ENCODE peak calls at places on chromosomes 5 and 9, in ten cellular contexts. One of them, this sample, is unnamed.

GRCh38 chr5:139178948-139179347 is 19.2 kb downstream of the SIL1 start:
- DNase-seq in esophagus muscularis mucosa: no peak
- DNase-seq in uterus: peak
- DNase-seq in lower leg skin: peak
- DNase-seq in prostate gland: peak
- DNase-seq in A549: no peak
- DNase-seq in GM12891: no peak
- DNase-seq in adrenal gland: peak
- DNase-seq in IMR-90: peak
- DNase-seq in heart left ventricle: peak
- DNase-seq in this sample: peak

GRCh38 chr9:114207034-114207815 is 51.9 kb downstream of the COL27A1 start:
- DNase-seq in A549: no peak
- DNase-seq in GM12891: no peak
- DNase-seq in esophagus muscularis mucosa: no peak
- DNase-seq in IMR-90: peak
- DNase-seq in prostate gland: peak
- DNase-seq in lower leg skin: no peak
- DNase-seq in uterus: peak
- DNase-seq in heart left ventricle: peak
- DNase-seq in adrenal gland: peak
- DNase-seq in this sample: no peak

GRCh38 chr5:122845253-122846050 is at the start of gene SNX24:
- DNase-seq in esophagus muscularis mucosa: peak
- DNase-seq in GM12891: peak
- DNase-seq in lower leg skin: peak
- DNase-seq in IMR-90: peak
- DNase-seq in prostate gland: peak
- DNase-seq in A549: peak
- DNase-seq in adrenal gland: peak
- DNase-seq in uterus: peak
- DNase-seq in heart left ventricle: peak
- DNase-seq in this sample: peak

GRCh38 chr5:142845954-142846398 is 75.8 kb downstream of the ARHGAP26 start:
- DNase-seq in adrenal gland: no peak
- DNase-seq in GM12891: no peak
- DNase-seq in prostate gland: no peak
- DNase-seq in IMR-90: no peak
- DNase-seq in heart left ventricle: no peak
- DNase-seq in esophagus muscularis mucosa: no peak
- DNase-seq in uterus: no peak
- DNase-seq in lower leg skin: no peak
- DNase-seq in A549: no peak
- DNase-seq in this sample: peak

GRCh38 chr5:113397046-113397445 is 37.7 kb downstream of the TSSK1B start:
- DNase-seq in uterus: no peak
- DNase-seq in IMR-90: no peak
- DNase-seq in lower leg skin: no peak
- DNase-seq in GM12891: no peak
- DNase-seq in heart left ventricle: no peak
- DNase-seq in prostate gland: no peak
- DNase-seq in A549: no peak
- DNase-seq in adrenal gland: no peak
- DNase-seq in esophagus muscularis mucosa: no peak
- DNase-seq in this sample: no peak

GRCh38 chr5:72441861-72442540 is 65.2 kb downstream of the ZNF366 start:
- DNase-seq in heart left ventricle: no peak
- DNase-seq in uterus: no peak
- DNase-seq in prostate gland: no peak
- DNase-seq in A549: peak
- DNase-seq in adrenal gland: no peak
- DNase-seq in lower leg skin: no peak
- DNase-seq in GM12891: no peak
- DNase-seq in esophagus muscularis mucosa: no peak
- DNase-seq in IMR-90: peak
- DNase-seq in this sample: no peak

GRCh38 chr9:16501098-16501663 is 369.3 kb downstream of the BNC2 start:
- DNase-seq in esophagus muscularis mucosa: no peak
- DNase-seq in uterus: no peak
- DNase-seq in adrenal gland: no peak
- DNase-seq in A549: no peak
- DNase-seq in GM12891: no peak
- DNase-seq in lower leg skin: no peak
- DNase-seq in heart left ventricle: no peak
- DNase-seq in IMR-90: peak
- DNase-seq in prostate gland: no peak
- DNase-seq in this sample: no peak

GRCh38 chr5:15073453-15073852 is 201.9 kb upstream of the ANKH start:
- DNase-seq in heart left ventricle: no peak
- DNase-seq in IMR-90: no peak
- DNase-seq in GM12891: no peak
- DNase-seq in uterus: no peak
- DNase-seq in lower leg skin: no peak
- DNase-seq in adrenal gland: no peak
- DNase-seq in esophagus muscularis mucosa: no peak
- DNase-seq in prostate gland: no peak
- DNase-seq in A549: no peak
- DNase-seq in this sample: no peak

GRCh38 chr5:90434116-90434714 is 24.7 kb upstream of the CETN3 start:
- DNase-seq in adrenal gland: peak
- DNase-seq in A549: no peak
- DNase-seq in heart left ventricle: peak
- DNase-seq in GM12891: no peak
- DNase-seq in esophagus muscularis mucosa: no peak
- DNase-seq in uterus: peak
- DNase-seq in IMR-90: peak
- DNase-seq in lower leg skin: no peak
- DNase-seq in prostate gland: peak
- DNase-seq in this sample: peak

GRCh38 chr9:75626860-75627259 is 263.6 kb upstream of the PCSK5 start:
- DNase-seq in prostate gland: no peak
- DNase-seq in esophagus muscularis mucosa: no peak
- DNase-seq in GM12891: no peak
- DNase-seq in adrenal gland: no peak
- DNase-seq in A549: no peak
- DNase-seq in heart left ventricle: no peak
- DNase-seq in lower leg skin: no peak
- DNase-seq in uterus: no peak
- DNase-seq in IMR-90: no peak
- DNase-seq in this sample: no peak

GRCh38 chr5:108461628-108462367 is 79.9 kb upstream of the FBXL17 start:
- DNase-seq in IMR-90: peak
- DNase-seq in A549: no peak
- DNase-seq in GM12891: no peak
- DNase-seq in adrenal gland: no peak
- DNase-seq in uterus: no peak
- DNase-seq in prostate gland: no peak
- DNase-seq in esophagus muscularis mucosa: no peak
- DNase-seq in heart left ventricle: no peak
- DNase-seq in lower leg skin: no peak
- DNase-seq in this sample: no peak

DNA sequence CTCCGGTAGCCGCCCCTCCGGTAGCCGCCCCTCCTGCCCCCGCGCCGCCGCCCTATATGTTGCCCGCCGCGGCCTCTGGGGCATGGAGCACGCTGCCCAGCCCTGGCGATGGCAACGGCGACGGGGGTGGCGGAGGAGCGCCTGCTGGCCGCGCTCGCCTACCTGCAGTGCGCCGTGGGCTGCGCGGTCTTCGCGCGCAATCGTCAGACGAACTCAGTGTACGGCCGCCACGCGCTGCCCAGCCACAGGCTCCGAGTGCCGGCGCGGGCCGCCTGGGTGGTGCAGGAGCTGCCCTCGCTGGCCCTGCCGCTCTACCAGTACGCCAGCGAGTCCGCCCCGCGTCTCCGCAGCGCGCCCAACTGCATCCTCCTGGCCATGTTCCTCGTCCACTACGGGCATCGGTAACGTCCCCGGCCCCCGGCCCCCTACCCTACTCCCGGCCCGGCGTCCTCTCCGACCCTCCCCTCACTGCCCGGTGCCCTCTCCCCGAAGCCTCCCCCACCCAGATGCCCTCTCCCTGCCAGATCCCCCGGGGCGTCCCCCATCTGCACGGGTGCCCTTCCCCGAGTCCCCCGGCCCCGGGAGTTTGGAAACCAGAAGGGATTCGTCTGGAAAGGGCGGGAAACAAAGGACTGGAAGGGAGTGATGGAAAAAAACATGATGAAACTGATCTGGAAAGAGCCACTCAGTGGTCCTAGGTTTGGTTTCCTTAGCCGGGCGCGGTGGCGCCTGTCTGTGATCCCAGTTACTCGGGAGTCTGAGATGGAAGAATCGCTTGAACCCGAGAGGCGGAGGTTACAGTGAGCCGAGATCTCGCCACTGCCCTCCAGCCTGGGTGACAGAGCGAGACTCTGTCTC is 458 bp downstream of the SRD5A1 start:
- DNase-seq in adrenal gland: no peak
- DNase-seq in GM12891: no peak
- DNase-seq in prostate gland: peak
- DNase-seq in heart left ventricle: no peak
- DNase-seq in lower leg skin: no peak
- DNase-seq in uterus: no peak
- DNase-seq in IMR-90: peak
- DNase-seq in A549: peak
- DNase-seq in esophagus muscularis mucosa: no peak
- DNase-seq in this sample: no peak
- TF ChIP-seq POLR2A in adrenal gland: peak
- TF ChIP-seq POLR2A in GM12891: no peak
- TF ChIP-seq POLR2A in prostate gland: no peak
- TF ChIP-seq POLR2A in heart left ventricle: no peak
- TF ChIP-seq POLR2A in lower leg skin: no peak
- TF ChIP-seq POLR2A in uterus: no peak
- TF ChIP-seq POLR2A in IMR-90: no peak
- TF ChIP-seq POLR2A in A549: peak
- TF ChIP-seq POLR2A in esophagus muscularis mucosa: no peak
- TF ChIP-seq POLR2A in this sample: no peak

DNA sequence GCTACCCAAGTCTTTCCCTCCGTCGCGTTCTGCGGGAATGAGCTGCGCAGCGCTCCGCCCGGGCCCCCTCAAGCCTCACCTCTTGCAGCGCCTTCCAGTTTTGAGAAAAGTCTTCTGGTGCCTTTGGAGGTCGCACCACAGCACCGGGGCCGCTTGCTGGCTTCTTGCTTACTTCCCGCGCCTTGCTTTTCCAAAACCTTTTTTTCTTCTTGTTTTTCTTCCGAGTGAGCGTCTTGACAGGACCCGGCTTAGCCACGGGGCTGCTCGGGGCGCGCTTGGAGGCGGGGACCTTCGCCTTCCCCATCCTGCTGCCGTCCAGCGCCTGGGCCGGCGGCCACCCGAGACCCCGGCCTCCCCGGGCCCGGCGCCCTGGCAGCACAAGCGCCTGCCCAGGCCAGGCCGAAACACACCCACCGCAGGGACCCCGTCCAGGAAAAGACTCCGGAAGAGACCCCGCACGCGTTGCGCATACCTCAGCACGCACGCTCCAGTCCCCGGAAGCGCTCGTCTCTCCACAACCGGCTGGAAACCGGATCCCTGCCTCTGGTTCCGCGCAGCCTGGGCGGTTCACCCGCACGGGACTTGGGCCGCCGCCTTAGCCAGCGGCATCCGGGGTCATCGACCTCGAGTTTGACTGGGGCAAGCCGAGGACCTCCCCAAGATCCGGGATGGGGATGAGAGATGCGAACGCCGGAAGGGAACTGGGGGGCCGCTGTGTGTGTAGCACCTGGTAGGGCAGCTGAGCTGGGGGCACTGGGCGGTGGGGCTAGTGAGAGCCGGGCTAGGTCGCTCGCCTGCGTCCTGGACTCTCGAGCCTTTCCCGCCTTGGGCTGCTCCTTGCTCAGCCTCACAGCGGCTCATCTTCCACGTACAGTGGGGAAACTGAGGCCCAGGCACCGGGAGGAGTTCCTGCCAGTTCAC is at the start of gene REXO4:
- DNase-seq in heart left ventricle: peak
- DNase-seq in lower leg skin: peak
- DNase-seq in uterus: peak
- DNase-seq in A549: peak
- DNase-seq in GM12891: peak
- DNase-seq in IMR-90: peak
- DNase-seq in prostate gland: peak
- DNase-seq in esophagus muscularis mucosa: peak
- DNase-seq in adrenal gland: peak
- DNase-seq in this sample: peak
- TF ChIP-seq POLR2A in heart left ventricle: peak
- TF ChIP-seq POLR2A in lower leg skin: no peak
- TF ChIP-seq POLR2A in uterus: no peak
- TF ChIP-seq POLR2A in A549: peak
- TF ChIP-seq POLR2A in GM12891: peak
- TF ChIP-seq POLR2A in IMR-90: peak
- TF ChIP-seq POLR2A in prostate gland: peak
- TF ChIP-seq POLR2A in esophagus muscularis mucosa: peak
- TF ChIP-seq POLR2A in adrenal gland: peak
- TF ChIP-seq POLR2A in this sample: no peak

GRCh38 chr5:157592594-157592993 is 17.0 kb upstream of the ADAM19 start:
- DNase-seq in adrenal gland: no peak
- DNase-seq in esophagus muscularis mucosa: no peak
- DNase-seq in uterus: no peak
- DNase-seq in GM12891: no peak
- DNase-seq in IMR-90: no peak
- DNase-seq in heart left ventricle: no peak
- DNase-seq in A549: no peak
- DNase-seq in lower leg skin: no peak
- DNase-seq in prostate gland: no peak
- DNase-seq in this sample: no peak
- TF ChIP-seq POLR2A in adrenal gland: no peak
- TF ChIP-seq POLR2A in esophagus muscularis mucosa: no peak
- TF ChIP-seq POLR2A in uterus: no peak
- TF ChIP-seq POLR2A in GM12891: no peak
- TF ChIP-seq POLR2A in IMR-90: no peak
- TF ChIP-seq POLR2A in heart left ventricle: no peak
- TF ChIP-seq POLR2A in A549: no peak
- TF ChIP-seq POLR2A in lower leg skin: no peak
- TF ChIP-seq POLR2A in prostate gland: no peak
- TF ChIP-seq POLR2A in this sample: no peak

DNA sequence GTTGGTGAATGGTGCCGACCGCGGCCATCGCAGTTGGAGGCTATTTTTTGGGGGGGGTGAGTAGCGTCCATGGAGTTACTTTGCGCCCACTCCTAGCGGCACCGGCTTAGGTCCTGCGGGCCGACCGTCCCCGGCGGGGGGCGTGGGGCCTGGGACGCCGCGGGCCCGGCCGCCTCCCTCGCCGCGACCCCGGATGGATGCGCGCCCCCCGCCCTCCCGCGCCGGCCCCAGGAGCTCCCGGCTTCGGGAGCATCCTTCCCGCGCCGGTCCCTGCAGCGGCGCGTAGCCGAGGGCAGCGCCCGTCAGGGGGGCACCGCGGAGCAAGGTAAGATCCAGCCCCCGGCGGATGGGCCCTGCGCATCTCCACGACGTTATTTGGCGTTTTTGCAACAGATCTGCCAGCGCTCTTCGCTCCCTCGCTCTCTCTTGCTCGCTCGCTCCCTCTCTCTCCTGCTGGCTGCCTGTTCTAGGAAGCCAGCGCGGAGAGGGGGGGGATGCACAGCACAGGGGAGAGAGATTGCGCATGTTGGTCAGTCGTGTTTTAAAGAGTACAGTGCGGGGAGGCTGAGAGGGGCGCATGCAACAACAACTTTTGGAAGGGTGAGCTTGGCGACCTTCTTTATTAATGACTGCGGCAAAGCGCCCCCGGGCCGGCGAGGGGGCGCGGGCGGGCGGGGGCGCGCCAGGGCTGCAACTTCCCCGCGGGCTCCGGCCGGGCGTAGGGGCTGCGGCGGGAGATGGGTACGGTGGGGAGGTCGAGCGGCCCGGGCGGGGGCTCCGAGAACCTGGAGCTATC is 415 bp downstream of the JADE2 start:
- DNase-seq in A549: peak
- DNase-seq in heart left ventricle: peak
- DNase-seq in esophagus muscularis mucosa: no peak
- DNase-seq in lower leg skin: peak
- DNase-seq in uterus: peak
- DNase-seq in IMR-90: peak
- DNase-seq in adrenal gland: peak
- DNase-seq in prostate gland: peak
- DNase-seq in GM12891: no peak
- DNase-seq in this sample: peak
- TF ChIP-seq POLR2A in A549: peak
- TF ChIP-seq POLR2A in heart left ventricle: peak
- TF ChIP-seq POLR2A in esophagus muscularis mucosa: peak
- TF ChIP-seq POLR2A in lower leg skin: no peak
- TF ChIP-seq POLR2A in uterus: no peak
- TF ChIP-seq POLR2A in IMR-90: peak
- TF ChIP-seq POLR2A in adrenal gland: peak
- TF ChIP-seq POLR2A in prostate gland: peak
- TF ChIP-seq POLR2A in GM12891: peak
- TF ChIP-seq POLR2A in this sample: peak

This sample was measured in thyroid gland.